ENCODE peak calls at places on chromosome 2, in six cellular contexts. One of them, this sample, is unnamed.

GRCh38 chr2:121071058-121071504 is 213.9 kb downstream of the TFCP2L1 start:
- DNase-seq in gastrocnemius medialis: peak
- DNase-seq in fibroblast of lung: peak
- DNase-seq in CD4-positive, alpha-beta memory T cell: no peak
- DNase-seq in breast epithelium: peak
- DNase-seq in left ventricle myocardium inferior: peak
- DNase-seq in this sample: no peak

GRCh38 chr2:233209117-233209977 is 42.1 kb upstream of the ATG16L1 start:
- DNase-seq in gastrocnemius medialis: no peak
- DNase-seq in fibroblast of lung: no peak
- DNase-seq in CD4-positive, alpha-beta memory T cell: no peak
- DNase-seq in breast epithelium: no peak
- DNase-seq in left ventricle myocardium inferior: no peak
- DNase-seq in this sample: no peak

GRCh38 chr2:191836853-191837769 is 9.8 kb downstream of the CAVIN2 start:
- DNase-seq in gastrocnemius medialis: no peak
- DNase-seq in fibroblast of lung: peak
- DNase-seq in CD4-positive, alpha-beta memory T cell: no peak
- DNase-seq in breast epithelium: no peak
- DNase-seq in left ventricle myocardium inferior: no peak
- DNase-seq in this sample: no peak

GRCh38 chr2:26892133-26892532 is 44.2 kb downstream of the DPYSL5 start:
- DNase-seq in gastrocnemius medialis: no peak
- DNase-seq in fibroblast of lung: no peak
- DNase-seq in CD4-positive, alpha-beta memory T cell: no peak
- DNase-seq in breast epithelium: no peak
- DNase-seq in left ventricle myocardium inferior: no peak
- DNase-seq in this sample: no peak

GRCh38 chr2:24050041-24050655 is 607 bp downstream of the FKBP1B start:
- DNase-seq in gastrocnemius medialis: no peak
- DNase-seq in fibroblast of lung: peak
- DNase-seq in CD4-positive, alpha-beta memory T cell: no peak
- DNase-seq in breast epithelium: no peak
- DNase-seq in left ventricle myocardium inferior: peak
- DNase-seq in this sample: no peak

GRCh38 chr2:112290638-112291037 is 15.2 kb downstream of the ZC3H6 start:
- DNase-seq in gastrocnemius medialis: no peak
- DNase-seq in fibroblast of lung: no peak
- DNase-seq in CD4-positive, alpha-beta memory T cell: no peak
- DNase-seq in breast epithelium: no peak
- DNase-seq in left ventricle myocardium inferior: no peak
- DNase-seq in this sample: no peak

GRCh38 chr2:236939271-236939670 is 146.4 kb upstream of the COPS8 start:
- DNase-seq in gastrocnemius medialis: no peak
- DNase-seq in fibroblast of lung: no peak
- DNase-seq in CD4-positive, alpha-beta memory T cell: no peak
- DNase-seq in breast epithelium: no peak
- DNase-seq in left ventricle myocardium inferior: no peak
- DNase-seq in this sample: no peak

GRCh38 chr2:188399159-188399558 is 107.5 kb downstream of the GULP1 start:
- DNase-seq in gastrocnemius medialis: no peak
- DNase-seq in fibroblast of lung: peak
- DNase-seq in CD4-positive, alpha-beta memory T cell: no peak
- DNase-seq in breast epithelium: no peak
- DNase-seq in left ventricle myocardium inferior: no peak
- DNase-seq in this sample: no peak

GRCh38 chr2:17107875-17108274 is 410.4 kb downstream of the RAD51AP2 start:
- DNase-seq in gastrocnemius medialis: no peak
- DNase-seq in fibroblast of lung: no peak
- DNase-seq in CD4-positive, alpha-beta memory T cell: no peak
- DNase-seq in breast epithelium: no peak
- DNase-seq in left ventricle myocardium inferior: no peak
- DNase-seq in this sample: no peak

GRCh38 chr2:160353166-160353565 is 140.4 kb downstream of the RBMS1 start:
- DNase-seq in gastrocnemius medialis: no peak
- DNase-seq in fibroblast of lung: no peak
- DNase-seq in CD4-positive, alpha-beta memory T cell: no peak
- DNase-seq in breast epithelium: no peak
- DNase-seq in left ventricle myocardium inferior: no peak
- DNase-seq in this sample: no peak

GRCh38 chr2:182866461-182867369 is at the start of gene FRZB:
- DNase-seq in gastrocnemius medialis: peak
- DNase-seq in fibroblast of lung: peak
- DNase-seq in CD4-positive, alpha-beta memory T cell: no peak
- DNase-seq in breast epithelium: peak
- DNase-seq in left ventricle myocardium inferior: peak
- DNase-seq in this sample: peak
- H3K4me3 ChIP-seq in gastrocnemius medialis: peak
- H3K4me3 ChIP-seq in fibroblast of lung: peak
- H3K4me3 ChIP-seq in CD4-positive, alpha-beta memory T cell: no peak
- H3K4me3 ChIP-seq in breast epithelium: peak
- H3K4me3 ChIP-seq in left ventricle myocardium inferior: peak
- H3K4me3 ChIP-seq in this sample: peak

GRCh38 chr2:207184348-207184747 is 18.6 kb upstream of the KLF7 start:
- DNase-seq in gastrocnemius medialis: no peak
- DNase-seq in fibroblast of lung: peak
- DNase-seq in CD4-positive, alpha-beta memory T cell: no peak
- DNase-seq in breast epithelium: no peak
- DNase-seq in left ventricle myocardium inferior: no peak
- DNase-seq in this sample: no peak
- H3K27ac ChIP-seq in gastrocnemius medialis: no peak
- H3K27ac ChIP-seq in fibroblast of lung: no peak
- H3K27ac ChIP-seq in CD4-positive, alpha-beta memory T cell: no peak
- H3K27ac ChIP-seq in breast epithelium: no peak
- H3K27ac ChIP-seq in left ventricle myocardium inferior: no peak
- H3K27ac ChIP-seq in this sample: no peak

DNA sequence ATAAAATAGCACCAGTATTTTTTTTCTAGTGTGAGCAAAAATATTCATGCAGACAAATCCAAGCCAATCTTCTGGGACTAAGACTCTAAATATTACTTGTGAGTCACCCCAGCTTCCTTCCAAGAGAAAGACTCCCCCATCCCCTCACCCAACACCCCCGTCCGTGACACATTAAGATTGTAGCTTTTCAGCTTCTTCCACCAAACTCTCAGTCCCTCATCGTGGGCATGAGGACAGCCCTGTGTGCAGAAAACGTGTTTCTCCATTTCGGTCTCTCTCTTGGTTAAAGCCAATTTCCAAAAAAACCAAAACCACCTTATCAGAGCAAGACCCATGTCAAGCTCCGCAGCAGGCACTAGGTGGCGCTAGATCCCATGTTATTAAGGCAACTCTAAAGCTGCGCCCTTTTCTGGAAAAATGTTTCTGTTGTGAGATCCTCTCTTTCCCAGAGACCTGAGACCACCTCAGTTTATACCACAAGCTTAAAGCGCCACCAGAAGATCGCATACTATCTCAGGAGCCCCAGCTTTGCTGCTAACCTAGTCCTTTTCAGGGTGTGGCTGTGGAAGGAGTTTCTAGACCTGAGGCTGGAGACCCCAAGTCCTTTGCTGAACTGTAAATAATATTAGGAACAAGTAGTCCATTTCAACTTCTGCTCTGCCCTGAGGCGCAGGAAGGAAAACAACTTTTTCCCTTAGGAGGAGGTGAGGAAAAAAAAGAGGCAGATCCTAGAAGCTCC is 123.1 kb upstream of the LGALSL start:
- DNase-seq in gastrocnemius medialis: peak
- DNase-seq in fibroblast of lung: peak
- DNase-seq in CD4-positive, alpha-beta memory T cell: peak
- DNase-seq in breast epithelium: peak
- DNase-seq in left ventricle myocardium inferior: peak
- DNase-seq in this sample: peak
- H3K4me3 ChIP-seq in gastrocnemius medialis: peak
- H3K4me3 ChIP-seq in fibroblast of lung: peak
- H3K4me3 ChIP-seq in CD4-positive, alpha-beta memory T cell: no peak
- H3K4me3 ChIP-seq in breast epithelium: peak
- H3K4me3 ChIP-seq in left ventricle myocardium inferior: peak
- H3K4me3 ChIP-seq in this sample: peak

GRCh38 chr2:44286119-44286883 is 11.0 kb downstream of the SLC3A1 start:
- DNase-seq in gastrocnemius medialis: no peak
- DNase-seq in fibroblast of lung: no peak
- DNase-seq in CD4-positive, alpha-beta memory T cell: no peak
- DNase-seq in breast epithelium: no peak
- DNase-seq in left ventricle myocardium inferior: no peak
- DNase-seq in this sample: no peak

GRCh38 chr2:44286884-44287638 is 11.8 kb downstream of the SLC3A1 start:
- DNase-seq in gastrocnemius medialis: no peak
- DNase-seq in fibroblast of lung: no peak
- DNase-seq in CD4-positive, alpha-beta memory T cell: no peak
- DNase-seq in breast epithelium: no peak
- DNase-seq in left ventricle myocardium inferior: no peak
- DNase-seq in this sample: no peak

GRCh38 chr2:44291281-44292248 is 16.3 kb downstream of the SLC3A1 start:
- DNase-seq in gastrocnemius medialis: peak
- DNase-seq in fibroblast of lung: peak
- DNase-seq in CD4-positive, alpha-beta memory T cell: no peak
- DNase-seq in breast epithelium: no peak
- DNase-seq in left ventricle myocardium inferior: no peak
- DNase-seq in this sample: no peak

GRCh38 chr2:44295113-44295512 is 19.8 kb downstream of the SLC3A1 start:
- DNase-seq in gastrocnemius medialis: no peak
- DNase-seq in fibroblast of lung: no peak
- DNase-seq in CD4-positive, alpha-beta memory T cell: no peak
- DNase-seq in breast epithelium: no peak
- DNase-seq in left ventricle myocardium inferior: no peak
- DNase-seq in this sample: no peak

GRCh38 chr2:44290271-44290670 is 15.0 kb downstream of the SLC3A1 start:
- DNase-seq in gastrocnemius medialis: no peak
- DNase-seq in fibroblast of lung: peak
- DNase-seq in CD4-positive, alpha-beta memory T cell: no peak
- DNase-seq in breast epithelium: no peak
- DNase-seq in left ventricle myocardium inferior: no peak
- DNase-seq in this sample: no peak
- H3K27ac ChIP-seq in gastrocnemius medialis: no peak
- H3K27ac ChIP-seq in fibroblast of lung: no peak
- H3K27ac ChIP-seq in CD4-positive, alpha-beta memory T cell: no peak
- H3K27ac ChIP-seq in breast epithelium: no peak
- H3K27ac ChIP-seq in left ventricle myocardium inferior: no peak
- H3K27ac ChIP-seq in this sample: no peak

GRCh38 chr2:230435431-230435830 is 19.4 kb downstream of the SP100 start:
- DNase-seq in gastrocnemius medialis: no peak
- DNase-seq in fibroblast of lung: no peak
- DNase-seq in CD4-positive, alpha-beta memory T cell: no peak
- DNase-seq in breast epithelium: no peak
- DNase-seq in left ventricle myocardium inferior: no peak
- DNase-seq in this sample: no peak
- H3K4me3 ChIP-seq in gastrocnemius medialis: no peak
- H3K4me3 ChIP-seq in fibroblast of lung: no peak
- H3K4me3 ChIP-seq in CD4-positive, alpha-beta memory T cell: no peak
- H3K4me3 ChIP-seq in breast epithelium: no peak
- H3K4me3 ChIP-seq in left ventricle myocardium inferior: no peak
- H3K4me3 ChIP-seq in this sample: no peak

GRCh38 chr2:201415149-201415548 is 36.1 kb downstream of the TRAK2 start:
- DNase-seq in gastrocnemius medialis: no peak
- DNase-seq in fibroblast of lung: no peak
- DNase-seq in CD4-positive, alpha-beta memory T cell: no peak
- DNase-seq in breast epithelium: no peak
- DNase-seq in left ventricle myocardium inferior: no peak
- DNase-seq in this sample: no peak
- H3K27ac ChIP-seq in gastrocnemius medialis: no peak
- H3K27ac ChIP-seq in fibroblast of lung: no peak
- H3K27ac ChIP-seq in CD4-positive, alpha-beta memory T cell: no peak
- H3K27ac ChIP-seq in breast epithelium: no peak
- H3K27ac ChIP-seq in left ventricle myocardium inferior: peak
- H3K27ac ChIP-seq in this sample: peak

GRCh38 chr2:10773841-10774341 is 38.7 kb downstream of the PDIA6 start:
- DNase-seq in gastrocnemius medialis: no peak
- DNase-seq in fibroblast of lung: no peak
- DNase-seq in CD4-positive, alpha-beta memory T cell: no peak
- DNase-seq in breast epithelium: no peak
- DNase-seq in left ventricle myocardium inferior: no peak
- DNase-seq in this sample: no peak

GRCh38 chr2:10772868-10773215 is 39.7 kb downstream of the PDIA6 start:
- DNase-seq in gastrocnemius medialis: no peak
- DNase-seq in fibroblast of lung: no peak
- DNase-seq in CD4-positive, alpha-beta memory T cell: no peak
- DNase-seq in breast epithelium: no peak
- DNase-seq in left ventricle myocardium inferior: no peak
- DNase-seq in this sample: no peak

GRCh38 chr2:10770956-10771750 is 41.4 kb downstream of the PDIA6 start:
- DNase-seq in gastrocnemius medialis: no peak
- DNase-seq in fibroblast of lung: no peak
- DNase-seq in CD4-positive, alpha-beta memory T cell: no peak
- DNase-seq in breast epithelium: no peak
- DNase-seq in left ventricle myocardium inferior: no peak
- DNase-seq in this sample: no peak

GRCh38 chr2:10772201-10772867 is 40.3 kb downstream of the PDIA6 start:
- DNase-seq in gastrocnemius medialis: no peak
- DNase-seq in fibroblast of lung: no peak
- DNase-seq in CD4-positive, alpha-beta memory T cell: no peak
- DNase-seq in breast epithelium: no peak
- DNase-seq in left ventricle myocardium inferior: no peak
- DNase-seq in this sample: no peak

DNA sequence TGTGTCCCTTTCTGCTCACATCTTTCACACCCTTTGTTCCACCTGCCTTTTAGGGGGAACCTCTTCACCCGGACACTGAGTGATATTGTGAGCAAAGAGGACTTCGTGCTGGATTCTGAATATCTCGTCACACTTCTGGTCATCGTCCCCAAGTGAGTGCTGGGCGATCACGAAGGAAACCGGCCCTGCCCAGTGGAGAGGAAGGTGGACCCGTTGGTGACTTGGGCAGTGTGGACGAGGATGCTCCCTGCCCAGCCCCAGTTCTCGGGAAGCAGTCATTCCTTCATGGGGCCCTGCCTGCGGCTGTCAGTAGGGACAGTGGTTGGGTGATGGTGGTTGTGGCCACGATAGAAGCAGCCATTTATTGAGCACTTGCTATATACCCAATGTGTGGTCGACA is 40.8 kb downstream of the PDIA6 start:
- DNase-seq in gastrocnemius medialis: no peak
- DNase-seq in fibroblast of lung: no peak
- DNase-seq in CD4-positive, alpha-beta memory T cell: no peak
- DNase-seq in breast epithelium: no peak
- DNase-seq in left ventricle myocardium inferior: no peak
- DNase-seq in this sample: no peak
- H3K4me3 ChIP-seq in gastrocnemius medialis: no peak
- H3K4me3 ChIP-seq in fibroblast of lung: no peak
- H3K4me3 ChIP-seq in CD4-positive, alpha-beta memory T cell: no peak
- H3K4me3 ChIP-seq in breast epithelium: no peak
- H3K4me3 ChIP-seq in left ventricle myocardium inferior: no peak
- H3K4me3 ChIP-seq in this sample: no peak

GRCh38 chr2:98463551-98463971 is 18.9 kb downstream of the INPP4A start:
- DNase-seq in gastrocnemius medialis: no peak
- DNase-seq in fibroblast of lung: no peak
- DNase-seq in CD4-positive, alpha-beta memory T cell: no peak
- DNase-seq in breast epithelium: no peak
- DNase-seq in left ventricle myocardium inferior: no peak
- DNase-seq in this sample: peak
- H3K27ac ChIP-seq in gastrocnemius medialis: no peak
- H3K27ac ChIP-seq in fibroblast of lung: no peak
- H3K27ac ChIP-seq in CD4-positive, alpha-beta memory T cell: peak
- H3K27ac ChIP-seq in breast epithelium: peak
- H3K27ac ChIP-seq in left ventricle myocardium inferior: no peak
- H3K27ac ChIP-seq in this sample: no peak

DNA sequence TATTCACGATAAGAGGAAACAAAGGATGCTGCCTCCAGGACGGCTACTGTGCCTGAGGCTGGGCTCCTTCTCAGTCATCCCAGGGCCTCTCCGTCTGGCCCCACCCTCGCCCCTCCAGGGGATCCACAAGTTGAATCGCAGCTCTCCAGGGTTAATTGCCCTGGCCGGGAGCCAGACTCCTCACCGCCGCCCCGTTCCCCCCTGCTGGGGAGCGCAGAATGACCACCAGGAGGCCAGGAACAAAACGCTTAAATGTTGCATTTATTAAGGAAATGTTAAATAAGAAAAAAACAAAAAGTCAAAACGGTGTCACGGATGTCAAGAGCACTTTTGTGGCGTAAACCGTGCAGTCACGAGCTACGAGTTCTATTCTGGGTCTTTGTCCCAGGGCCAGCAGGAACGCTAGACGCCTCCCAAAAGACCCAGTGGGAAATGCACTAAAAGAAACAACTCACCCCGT is 1.4 kb downstream of the RPRM start:
- DNase-seq in gastrocnemius medialis: no peak
- DNase-seq in fibroblast of lung: no peak
- DNase-seq in CD4-positive, alpha-beta memory T cell: no peak
- DNase-seq in breast epithelium: no peak
- DNase-seq in left ventricle myocardium inferior: no peak
- DNase-seq in this sample: no peak
- H3K4me3 ChIP-seq in gastrocnemius medialis: peak
- H3K4me3 ChIP-seq in fibroblast of lung: no peak
- H3K4me3 ChIP-seq in CD4-positive, alpha-beta memory T cell: no peak
- H3K4me3 ChIP-seq in breast epithelium: peak
- H3K4me3 ChIP-seq in left ventricle myocardium inferior: peak
- H3K4me3 ChIP-seq in this sample: peak